ENCODE peak calls at places on chromosomes 13 and 19, in five cellular contexts. O is heart left ventricle, A is cardiac muscle cell, V is AG10803, X is heart right ventricle. W is an unnamed sample.

GRCh38 chr13:99407906-99408702 is 93.2 kb upstream of the TM9SF2 start:
- DNase-seq in V (no peak), O (no peak), X (no peak), A (no peak), W (no peak)

GRCh38 chr13:38417241-38417640 is 67.6 kb downstream of the UFM1 start:
- DNase-seq in A (no peak), V (no peak), X (no peak), O (no peak), W (no peak)

GRCh38 chr13:71685072-71685471 is 181.9 kb downstream of the DACH1 start:
- DNase-seq in A (no peak), X (no peak), V (no peak), O (no peak), W (no peak)

GRCh38 chr19:18798384-18799352 is 7.6 kb upstream of the COMP start:
- DNase-seq in X (no peak), A (no peak), O (no peak), V (no peak), W (no peak)

GRCh38 chr13:52779028-52779612 is 39.5 kb upstream of the CNMD start:
- DNase-seq in A (no peak), O (no peak), X (no peak), V (no peak), W (no peak)

GRCh38 chr19:38830039-38830733 is 1.4 kb downstream of the ECH1 start:
- DNase-seq in V (peak; percentile 49), O (no peak), A (no peak), X (no peak), W (no peak)

GRCh38 chr19:4267101-4267900 is 11.8 kb upstream of the SHD start:
- DNase-seq in X (peak; percentile 53), V (peak; percentile 21), A (peak; percentile 72), O (peak; percentile 43), W (peak; percentile 72)

GRCh38 chr13:36288794-36289391 is 8.7 kb downstream of the CCDC169 start:
- DNase-seq in X (no peak), A (peak; percentile 2), O (no peak), V (no peak), W (no peak)

GRCh38 chr19:41299755-41300089 is 10.2 kb upstream of the CCDC97 start:
- DNase-seq in A (peak; percentile 90), X (peak; percentile 64), O (peak; percentile 79), V (peak; percentile 71), W (peak; percentile 83)

GRCh38 chr19:38250821-38251563 is 5.2 kb downstream of the PPP1R14A start:
- DNase-seq in V (no peak), A (peak; percentile 13), X (peak; percentile 88), O (peak; percentile 89), W (peak; percentile 83)

GRCh38 chr19:2332341-2333026 is 4.0 kb downstream of the SPPL2B start:
- DNase-seq in V (peak; percentile 54), O (no peak), X (peak; percentile 38), A (no peak), W (peak; percentile 58)

GRCh38 chr13:32978278-32978677 is 37.9 kb upstream of the KL start:
- DNase-seq in X (no peak), V (no peak), A (no peak), O (no peak), W (no peak)

GRCh38 chr19:53969366-53969765 is 6.6 kb downstream of the CACNG8 start:
- DNase-seq in A (no peak), O (no peak), X (no peak), V (no peak), W (no peak)

GRCh38 chr19:30512748-30513389 is 140.7 kb downstream of the ZNF536 start:
- DNase-seq in X (no peak), A (no peak), O (no peak), V (peak; percentile 29), W (no peak)

GRCh38 chr13:44692173-44692713 is 116.1 kb upstream of the TSC22D1 start:
- DNase-seq in X (no peak), O (no peak), A (no peak), V (no peak), W (no peak)

GRCh38 chr13:112803422-112803821 is 113.6 kb downstream of the ATP11A start:
- DNase-seq in V (no peak), O (no peak), X (no peak), A (no peak), W (no peak)

GRCh38 chr19:40750285-40751064 is at the start of gene ACTMAP:
- DNase-seq in V (peak; percentile 100), O (peak; percentile 100), A (peak; percentile 100), X (peak; percentile 98), W (peak; percentile 99)

GRCh38 chr19:10961073-10961762 is 388 bp downstream of the SMARCA4 start:
- DNase-seq in A (peak; percentile 60), X (no peak), O (peak; percentile 82), V (peak; percentile 20), W (peak; percentile 47)

GRCh38 chr13:66886248-66886647 is 343.9 kb downstream of the PCDH9 start:
- DNase-seq in O (no peak), X (no peak), A (peak; percentile 1), V (no peak), W (no peak)

GRCh38 chr13:39038569-39038898 is 278 bp downstream of the NHLRC3 start:
- DNase-seq in V (peak; percentile 33), A (no peak), X (no peak), O (no peak), W (no peak)

GRCh38 chr13:64273780-64274179 is 2858.1 kb upstream of the PCDH20 start:
- DNase-seq in X (no peak), V (no peak), A (no peak), O (no peak), W (no peak)

W was measured in Right ventricle myocardium superior.